ENCODE peak calls at places on chromosomes 5 and 9, in eight cellular contexts. M is stimulated activated CD8-positive, alpha-beta memory T cell treated with anti-CD3 and anti-CD28 coated beads, Interleukin-2, amount 100 ng/mL, for 1 hour; R is endothelial cell; S is NCI-H1436; Y is T-helper 2 cell; P is fibroblast of pulmonary artery; O is Caki2; N is AG04450. T is an unnamed sample.

GRCh38 chr9:90960941-90961340 is 159.3 kb downstream of the SYK start:
- DNase-seq in M (no peak), R (no peak), S (no peak), Y (peak; percentile 55), P (peak; percentile 20), O (no peak), N (no peak), T (no peak)

GRCh38 chr5:96065577-96066385 is 104.1 kb upstream of the ELL2 start:
- DNase-seq in M (no peak), R (no peak), S (no peak), Y (peak; percentile 21), P (no peak), O (no peak), N (no peak), T (no peak)

GRCh38 chr9:86022687-86023266 is 76.6 kb downstream of the GOLM1 start:
- DNase-seq in M (no peak), R (peak; percentile 21), S (no peak), Y (peak; percentile 91), P (no peak), O (no peak), N (no peak), T (no peak)

GRCh38 chr5:134026521-134027202 is 21.9 kb upstream of the VDAC1 start:
- DNase-seq in M (peak; percentile 28), R (peak; percentile 64), S (peak; percentile 70), Y (peak; percentile 61), P (peak; percentile 74), O (peak; percentile 64), N (peak; percentile 29), T (peak; percentile 72)

GRCh38 chr9:129482521-129483466 is 138.1 kb downstream of the C9orf50 start:
- DNase-seq in M (no peak), R (peak; percentile 59), S (peak; percentile 22), Y (no peak), P (peak; percentile 89), O (peak; percentile 85), N (no peak), T (no peak)

GRCh38 chr5:164799391-164799790 is 1294.0 kb downstream of the MAT2B start:
- DNase-seq in M (no peak), R (no peak), S (no peak), Y (no peak), P (no peak), O (no peak), N (no peak), T (no peak)

GRCh38 chr5:28748446-28748845 is 1710.1 kb upstream of the CDH9 start:
- DNase-seq in M (no peak), R (no peak), S (no peak), Y (no peak), P (no peak), O (peak; percentile 1), N (no peak), T (no peak)

GRCh38 chr9:99416007-99416406 is 193.9 kb downstream of the SEC61B start:
- DNase-seq in M (no peak), R (no peak), S (no peak), Y (peak; percentile 35), P (peak; percentile 32), O (no peak), N (no peak), T (no peak)

GRCh38 chr5:34591723-34592122 is 64.4 kb upstream of the RAI14 start:
- DNase-seq in M (no peak), R (no peak), S (no peak), Y (no peak), P (no peak), O (no peak), N (no peak), T (no peak)

GRCh38 chr9:16179566-16179965 is 626.7 kb downstream of the CCDC171 start:
- DNase-seq in M (peak; percentile 4), R (no peak), S (no peak), Y (no peak), P (no peak), O (no peak), N (no peak), T (no peak)

GRCh38 chr9:129665008-129665771 is at the start of gene PRRX2:
- DNase-seq in M (peak; percentile 15), R (peak; percentile 51), S (no peak), Y (peak; percentile 33), P (no peak), O (no peak), N (no peak), T (no peak)

T was measured in NCI-H526.